ENCODE peak calls at places on chromosome 22, in seven cellular contexts. U is right lobe of liver, H is breast epithelium, F is A549, S is uterus, L is K562, T is body of pancreas. C is an unnamed sample.

GRCh38 chr22:19876941-19877625 is 22.4 kb upstream of the GNB1L start:
- DNase-seq in U (peak; percentile 11), H (peak; percentile 36), F (no peak), S (peak; percentile 13), L (no peak), T (peak; percentile 9), C (peak; percentile 19)

GRCh38 chr22:41264408-41264941 is 21.5 kb downstream of the RANGAP1 start:
- DNase-seq in U (no peak), H (no peak), F (no peak), S (no peak), L (no peak), T (no peak), C (no peak)

GRCh38 chr22:21942407-21942895 is 10.2 kb downstream of the PPM1F start:
- DNase-seq in U (peak; percentile 83), H (peak; percentile 65), F (peak; percentile 31), S (peak; percentile 87), L (no peak), T (no peak), C (no peak)

GRCh38 chr22:31241200-31241599 is 29.1 kb downstream of the LIMK2 start:
- DNase-seq in U (no peak), H (no peak), F (no peak), S (no peak), L (no peak), T (no peak), C (no peak)

GRCh38 chr22:36180038-36180880 is 19.7 kb upstream of the APOL3 start:
- DNase-seq in U (peak; percentile 86), H (peak; percentile 78), F (peak; percentile 55), S (peak; percentile 89), L (peak; percentile 79), T (peak; percentile 88), C (peak; percentile 71)

GRCh38 chr22:36160499-36160942 is at the start of gene APOL3:
- DNase-seq in U (peak; percentile 77), H (no peak), F (no peak), S (peak; percentile 88), L (no peak), T (peak; percentile 39), C (no peak)

GRCh38 chr22:24207264-24208011 is 26.2 kb downstream of the SUSD2 start:
- DNase-seq in U (no peak), H (no peak), F (no peak), S (no peak), L (no peak), T (no peak), C (no peak)

GRCh38 chr22:19169002-19169946 is 9.3 kb downstream of the SLC25A1 start:
- DNase-seq in U (no peak), H (no peak), F (no peak), S (no peak), L (peak; percentile 79), T (no peak), C (no peak)

GRCh38 chr22:45482169-45482568 is 20.5 kb upstream of the FBLN1 start:
- DNase-seq in U (no peak), H (no peak), F (no peak), S (no peak), L (no peak), T (no peak), C (no peak)

GRCh38 chr22:28116261-28116673 is 197.2 kb upstream of the PITPNB start:
- DNase-seq in U (no peak), H (no peak), F (no peak), S (peak; percentile 79), L (no peak), T (peak; percentile 29), C (no peak)

GRCh38 chr22:35604671-35605457 is 12.3 kb downstream of the MB start:
- DNase-seq in U (peak; percentile 42), H (no peak), F (no peak), S (no peak), L (peak; percentile 11), T (no peak), C (no peak)

GRCh38 chr22:48488149-48488551 is 1339.5 kb downstream of the BRD1 start:
- DNase-seq in U (no peak), H (peak; percentile 31), F (no peak), S (no peak), L (no peak), T (no peak), C (no peak)

GRCh38 chr22:45261407-45262088 is 20.9 kb upstream of the KIAA0930 start:
- DNase-seq in U (no peak), H (no peak), F (no peak), S (no peak), L (no peak), T (no peak), C (no peak)

GRCh38 chr22:31933816-31934482 is 10.4 kb upstream of the YWHAH start:
- DNase-seq in U (no peak), H (no peak), F (no peak), S (no peak), L (no peak), T (no peak), C (no peak)

GRCh38 chr22:46045459-46046298 is 68.7 kb upstream of the WNT7B start:
- DNase-seq in U (peak; percentile 48), H (peak; percentile 54), F (no peak), S (peak; percentile 39), L (no peak), T (peak; percentile 69), C (no peak)

GRCh38 chr22:24594569-24595120 is 1.8 kb upstream of the LRRC75B start:
- DNase-seq in U (no peak), H (peak; percentile 81), F (no peak), S (no peak), L (no peak), T (no peak), C (no peak)

GRCh38 chr22:41442240-41442792 is 4.3 kb downstream of the TOB2 start:
- DNase-seq in U (no peak), H (no peak), F (no peak), S (no peak), L (no peak), T (no peak), C (no peak)

GRCh38 chr22:46737976-46738641 is at the start of gene CERK:
- DNase-seq in U (peak; percentile 86), H (no peak), F (peak; percentile 41), S (peak; percentile 85), L (peak; percentile 59), T (peak; percentile 78), C (peak; percentile 83)

GRCh38 chr22:24106385-24107381 is 74.6 kb upstream of the SUSD2 start:
- DNase-seq in U (no peak), H (no peak), F (no peak), S (peak; percentile 41), L (no peak), T (no peak), C (peak; percentile 30)

DNA sequence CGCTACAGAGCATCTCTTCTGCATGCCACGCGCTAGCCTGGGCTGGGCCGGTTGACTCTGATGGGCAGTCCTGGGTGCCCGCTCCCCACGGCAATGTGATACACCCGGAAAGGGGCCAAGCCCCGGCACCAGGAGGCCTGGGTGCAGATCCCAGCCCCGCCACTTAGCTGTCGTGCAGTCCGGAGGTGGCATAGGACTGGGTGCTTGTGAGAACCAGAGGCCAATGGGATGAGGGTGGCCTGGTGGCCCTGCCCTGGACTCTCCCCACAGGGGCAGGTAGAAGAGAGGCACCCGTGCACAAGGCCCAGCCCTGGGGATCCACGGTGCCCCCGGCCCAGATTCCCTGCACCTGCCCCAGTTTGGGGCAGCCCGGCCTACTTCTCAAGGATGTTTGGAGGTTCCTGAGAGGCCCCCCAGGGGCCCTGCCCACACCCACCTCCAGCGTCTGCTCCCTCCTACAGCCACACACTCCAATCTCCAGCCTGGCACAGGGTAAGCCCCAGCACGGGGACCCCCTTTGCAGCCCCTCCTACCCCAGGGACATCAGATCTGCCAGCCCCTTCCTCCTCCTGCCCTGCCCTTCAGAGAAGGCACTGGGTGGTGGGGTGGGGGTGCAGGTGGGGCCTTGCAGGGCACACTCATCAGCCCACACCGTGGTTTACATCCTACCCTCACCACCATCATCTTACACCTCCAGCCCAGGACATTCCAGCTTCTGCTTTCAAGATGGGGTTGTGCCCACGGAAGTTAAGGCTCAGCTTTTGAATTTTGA is 66.9 kb downstream of the CYTH4 start:
- DNase-seq in U (no peak), H (no peak), F (no peak), S (no peak), L (no peak), T (no peak), C (no peak)
- TF ChIP-seq POLR2A in U (no peak), H (no peak), F (no peak), S (no peak), L (no peak), T (no peak), C (no peak)

GRCh38 chr22:30208631-30209603 is 37.6 kb downstream of the LIF start:
- DNase-seq in U (peak; percentile 63), H (peak; percentile 49), F (no peak), S (peak; percentile 87), L (peak; percentile 86), T (peak; percentile 45), C (no peak)
- TF ChIP-seq POLR2A in U (no peak), H (no peak), F (no peak), S (peak; percentile 8), L (peak; percentile 53), T (no peak), C (no peak)

GRCh38 chr22:49969751-49970527 is 9.4 kb downstream of the PIM3 start:
- DNase-seq in U (peak; percentile 30), H (peak; percentile 49), F (no peak), S (peak; percentile 24), L (no peak), T (peak; percentile 21), C (no peak)

GRCh38 chr22:49968831-49969661 is 8.5 kb downstream of the PIM3 start:
- DNase-seq in U (peak; percentile 30), H (peak; percentile 49), F (no peak), S (peak; percentile 27), L (no peak), T (peak; percentile 22), C (no peak)

GRCh38 chr22:49972163-49973017 is 11.8 kb downstream of the PIM3 start:
- DNase-seq in U (peak; percentile 56), H (peak; percentile 51), F (no peak), S (peak; percentile 55), L (no peak), T (peak; percentile 34), C (no peak)

GRCh38 chr22:49971232-49972162 is 10.9 kb downstream of the PIM3 start:
- DNase-seq in U (peak; percentile 94), H (peak; percentile 79), F (peak; percentile 33), S (peak; percentile 88), L (peak; percentile 87), T (peak; percentile 67), C (no peak)

DNA sequence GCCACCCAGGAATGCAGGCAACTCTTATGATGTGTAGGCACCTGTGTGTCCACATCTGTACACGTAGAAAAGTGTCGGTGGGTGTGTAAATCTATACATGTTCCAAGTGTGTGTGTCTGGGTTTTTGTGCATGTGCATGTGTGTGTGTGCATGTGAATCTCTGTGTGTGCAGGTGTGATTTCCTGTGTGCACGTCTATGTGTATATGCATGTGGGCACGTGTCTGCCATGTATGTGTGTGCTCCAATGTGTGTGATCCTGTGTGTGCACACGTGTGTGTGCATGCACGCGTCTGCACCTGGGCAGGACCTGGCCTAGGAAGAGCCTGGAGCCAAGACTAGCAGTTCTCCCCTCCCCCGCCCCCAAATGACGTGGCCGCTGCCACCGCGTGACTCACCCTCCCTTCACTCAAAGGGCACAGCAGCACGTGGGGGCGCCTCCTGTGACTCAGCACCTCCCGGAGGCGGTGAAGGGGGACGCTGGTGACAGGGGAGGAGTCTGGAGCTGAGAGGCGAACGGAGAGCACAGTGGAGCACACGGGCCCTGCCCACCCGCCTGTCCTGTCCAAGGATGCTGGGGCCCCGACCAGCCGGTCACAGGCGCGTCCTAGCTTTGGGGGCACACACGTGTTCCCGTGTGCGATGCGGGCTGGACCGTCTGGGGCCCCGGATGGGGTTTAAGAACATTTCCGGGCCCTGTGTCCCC is 10.1 kb downstream of the PIM3 start:
- DNase-seq in U (peak; percentile 97), H (peak; percentile 97), F (peak; percentile 80), S (peak; percentile 96), L (peak; percentile 96), T (peak; percentile 93), C (peak; percentile 94)
- TF ChIP-seq POLR2A in U (peak; percentile 92), H (peak; percentile 90), F (peak; percentile 53), S (peak; percentile 85), L (peak; percentile 74), T (peak; percentile 91), C (peak; percentile 72)

GRCh38 chr22:37563153-37564081 is 3.1 kb downstream of the CDC42EP1 start:
- DNase-seq in U (peak; percentile 80), H (peak; percentile 90), F (peak; percentile 73), S (peak; percentile 96), L (peak; percentile 66), T (peak; percentile 86), C (no peak)
- TF ChIP-seq POLR2A in U (peak; percentile 44), H (no peak), F (no peak), S (no peak), L (no peak), T (peak; percentile 65), C (no peak)

C was measured in GM12891.